ENCODE peak calls at places on chromosomes 6 and 20, in eight cellular contexts. B, A, H, Y, Q, W, P and C are unnamed samples.

GRCh38 chr6:118668761-118669411 is 17.5 kb upstream of the CEP85L start:
- DNase-seq in B (no peak), A (peak; percentile 61), H (no peak), Y (no peak), Q (peak; percentile 59), W (no peak), P (no peak), C (no peak)

GRCh38 chr6:166058064-166058739 is 109.4 kb downstream of the TBXT start:
- DNase-seq in B (no peak), A (no peak), H (no peak), Y (no peak), Q (peak; percentile 50), W (peak; percentile 56), P (no peak), C (no peak)

GRCh38 chr6:38495922-38496635 is 143.7 kb downstream of the BTBD9 start:
- DNase-seq in B (no peak), A (no peak), H (no peak), Y (no peak), Q (no peak), W (no peak), P (no peak), C (no peak)

GRCh38 chr6:152828431-152828830 is 77.8 kb downstream of the VIP start:
- DNase-seq in B (no peak), A (no peak), H (no peak), Y (no peak), Q (no peak), W (no peak), P (no peak), C (no peak)

GRCh38 chr20:56343861-56344381 is 14.9 kb upstream of the FAM210B start:
- DNase-seq in B (peak; percentile 79), A (no peak), H (no peak), Y (no peak), Q (peak; percentile 22), W (no peak), P (peak; percentile 14), C (no peak)

GRCh38 chr6:28933069-28933468 is 9.3 kb upstream of the TRIM27 start:
- DNase-seq in B (no peak), A (no peak), H (no peak), Y (no peak), Q (no peak), W (no peak), P (no peak), C (no peak)

GRCh38 chr6:16769131-16769985 is 8.1 kb upstream of the ATXN1 start:
- DNase-seq in B (no peak), A (peak; percentile 69), H (no peak), Y (no peak), Q (peak; percentile 91), W (peak; percentile 77), P (peak; percentile 57), C (peak; percentile 94)

GRCh38 chr6:150491131-150491795 is 108.4 kb upstream of the PLEKHG1 start:
- DNase-seq in B (no peak), A (no peak), H (no peak), Y (no peak), Q (peak; percentile 75), W (peak; percentile 62), P (no peak), C (peak; percentile 80)

GRCh38 chr20:62352402-62353288 is 14.5 kb downstream of the LAMA5 start:
- DNase-seq in B (no peak), A (no peak), H (no peak), Y (no peak), Q (peak; percentile 38), W (peak; percentile 45), P (no peak), C (peak; percentile 96)

GRCh38 chr20:41249371-41249770 is 68.2 kb downstream of the ZHX3 start:
- DNase-seq in B (peak; percentile 9), A (peak; percentile 40), H (no peak), Y (peak; percentile 8), Q (peak; percentile 93), W (no peak), P (no peak), C (no peak)

GRCh38 chr20:62900692-62901584 is 25.4 kb downstream of the DIDO1 start:
- DNase-seq in B (no peak), A (no peak), H (no peak), Y (no peak), Q (no peak), W (peak; percentile 57), P (no peak), C (peak; percentile 87)

GRCh38 chr20:36113566-36114247 is 40.8 kb upstream of the EPB41L1 start:
- DNase-seq in B (no peak), A (no peak), H (peak; percentile 26), Y (peak; percentile 38), Q (no peak), W (no peak), P (no peak), C (no peak)

GRCh38 chr20:57620274-57620990 is at the start of gene ZBP1:
- DNase-seq in B (no peak), A (no peak), H (peak; percentile 64), Y (peak; percentile 84), Q (no peak), W (peak; percentile 79), P (peak; percentile 33), C (peak; percentile 31)

GRCh38 chr20:1001116-1001515 is 995 bp downstream of the RSPO4 start:
- DNase-seq in B (no peak), A (no peak), H (no peak), Y (no peak), Q (no peak), W (no peak), P (no peak), C (no peak)

GRCh38 chr6:131014080-131014776 is 48.8 kb downstream of the EPB41L2 start:
- DNase-seq in B (no peak), A (no peak), H (no peak), Y (no peak), Q (no peak), W (no peak), P (no peak), C (no peak)

GRCh38 chr20:22217712-22218352 is 366.5 kb downstream of the FOXA2 start:
- DNase-seq in B (no peak), A (no peak), H (no peak), Y (no peak), Q (no peak), W (no peak), P (no peak), C (no peak)

GRCh38 chr20:51799586-51799985 is 2.7 kb downstream of the SALL4 start:
- DNase-seq in B (no peak), A (no peak), H (no peak), Y (no peak), Q (no peak), W (no peak), P (no peak), C (no peak)

GRCh38 chr6:157597461-157598312 is 216.7 kb downstream of the ZDHHC14 start:
- DNase-seq in B (peak; percentile 36), A (no peak), H (no peak), Y (no peak), Q (peak; percentile 41), W (peak; percentile 61), P (peak; percentile 24), C (peak; percentile 74)

GRCh38 chr6:154230910-154231595 is 125.5 kb downstream of the IPCEF1 start:
- DNase-seq in B (no peak), A (no peak), H (no peak), Y (no peak), Q (no peak), W (no peak), P (no peak), C (no peak)

GRCh38 chr6:90333928-90334327 is 37.3 kb upstream of the BACH2 start:
- DNase-seq in B (no peak), A (no peak), H (no peak), Y (no peak), Q (no peak), W (no peak), P (no peak), C (no peak)

GRCh38 chr20:14360386-14360785 is 23.0 kb upstream of the FLRT3 start:
- DNase-seq in B (no peak), A (no peak), H (no peak), Y (no peak), Q (no peak), W (peak; percentile 59), P (no peak), C (no peak)

GRCh38 chr20:42714298-42715141 is 475.2 kb downstream of the PTPRT start:
- DNase-seq in B (no peak), A (no peak), H (no peak), Y (no peak), Q (no peak), W (peak; percentile 9), P (no peak), C (no peak)

GRCh38 chr6:42201382-42201781 is 6.6 kb upstream of the GUCA1B start:
- DNase-seq in B (no peak), A (no peak), H (no peak), Y (no peak), Q (no peak), W (peak; percentile 37), P (no peak), C (no peak)

GRCh38 chr6:87702589-87702945 is 534 bp upstream of the AKIRIN2 start:
- DNase-seq in B (no peak), A (no peak), H (no peak), Y (no peak), Q (no peak), W (no peak), P (no peak), C (no peak)

GRCh38 chr20:52937701-52938100 is 34.5 kb upstream of the TSHZ2 start:
- DNase-seq in B (no peak), A (no peak), H (no peak), Y (no peak), Q (peak; percentile 5), W (no peak), P (no peak), C (peak; percentile 74)

GRCh38 chr6:145887969-145888368 is 73.4 kb upstream of the FBXO30 start:
- DNase-seq in B (no peak), A (no peak), H (peak; percentile 35), Y (peak; percentile 30), Q (peak; percentile 38), W (no peak), P (peak; percentile 6), C (no peak)

GRCh38 chr6:170263410-170263809 is 27.5 kb downstream of the DLL1 start:
- DNase-seq in B (no peak), A (no peak), H (no peak), Y (no peak), Q (no peak), W (no peak), P (no peak), C (no peak)

GRCh38 chr6:111604259-111605099 is 1.2 kb downstream of the TRAF3IP2 start:
- DNase-seq in B (no peak), A (no peak), H (no peak), Y (no peak), Q (peak; percentile 84), W (peak; percentile 57), P (no peak), C (no peak)

GRCh38 chr6:91653954-91654843 is 1067.3 kb upstream of the MAP3K7 start:
- DNase-seq in B (no peak), A (no peak), H (no peak), Y (no peak), Q (no peak), W (no peak), P (no peak), C (no peak)

GRCh38 chr20:53995949-53996348 is 74.4 kb downstream of the BCAS1 start:
- DNase-seq in B (no peak), A (no peak), H (no peak), Y (no peak), Q (no peak), W (no peak), P (no peak), C (no peak)

GRCh38 chr6:24761193-24761835 is 13.4 kb upstream of the GMNN start:
- DNase-seq in B (no peak), A (no peak), H (no peak), Y (no peak), Q (no peak), W (peak; percentile 37), P (no peak), C (no peak)

GRCh38 chr6:110593637-110594036 is 117.2 kb upstream of the SLC22A16 start:
- DNase-seq in B (no peak), A (no peak), H (no peak), Y (no peak), Q (no peak), W (no peak), P (no peak), C (no peak)

GRCh38 chr6:151900897-151901485 is 93.5 kb downstream of the ESR1 start:
- DNase-seq in B (no peak), A (no peak), H (no peak), Y (no peak), Q (no peak), W (no peak), P (no peak), C (no peak)

GRCh38 chr20:47887064-47887463 is 101.8 kb upstream of the SULF2 start:
- DNase-seq in B (no peak), A (no peak), H (no peak), Y (no peak), Q (no peak), W (no peak), P (no peak), C (no peak)